ENCODE peak calls at places on chromosomes 13 and 19, in nine cellular contexts. One of them, this sample, is unnamed.
A peak's percentile ranks its signal among the peaks of the same experiment; 100 is the strongest.

GRCh38 chr19:8194528-8195275 is 14.5 kb upstream of the CERS4 start:
- DNase-seq in D721Med: no peak
- DNase-seq in heart right ventricle: no peak
- DNase-seq in activated naive CD8-positive, alpha-beta T cell treated with anti-CD3 and anti-CD28 coated beads for 36 hours: peak; percentile 39
- DNase-seq in endothelial cell: peak; percentile 31
- DNase-seq in T-cell: peak; percentile 49
- DNase-seq in activated T-cell treated with anti-CD3 and anti-CD28 coated beads, Interleukin-2, amount 50 U/mL, for 48 hours: peak; percentile 49
- DNase-seq in SJSA1: no peak
- DNase-seq in glutamatergic neuron: no peak
- DNase-seq in this sample: no peak

GRCh38 chr13:110234532-110234931 is 72.4 kb downstream of the COL4A1 start:
- DNase-seq in D721Med: no peak
- DNase-seq in heart right ventricle: no peak
- DNase-seq in activated naive CD8-positive, alpha-beta T cell treated with anti-CD3 and anti-CD28 coated beads for 36 hours: no peak
- DNase-seq in endothelial cell: no peak
- DNase-seq in T-cell: no peak
- DNase-seq in activated T-cell treated with anti-CD3 and anti-CD28 coated beads, Interleukin-2, amount 50 U/mL, for 48 hours: no peak
- DNase-seq in SJSA1: no peak
- DNase-seq in glutamatergic neuron: no peak
- DNase-seq in this sample: no peak

GRCh38 chr19:31742249-31742648 is 393.0 kb upstream of the TSHZ3 start:
- DNase-seq in D721Med: no peak
- DNase-seq in heart right ventricle: no peak
- DNase-seq in activated naive CD8-positive, alpha-beta T cell treated with anti-CD3 and anti-CD28 coated beads for 36 hours: no peak
- DNase-seq in endothelial cell: no peak
- DNase-seq in T-cell: no peak
- DNase-seq in activated T-cell treated with anti-CD3 and anti-CD28 coated beads, Interleukin-2, amount 50 U/mL, for 48 hours: no peak
- DNase-seq in SJSA1: no peak
- DNase-seq in glutamatergic neuron: no peak
- DNase-seq in this sample: no peak

GRCh38 chr19:6038634-6039405 is 60.9 kb upstream of the RANBP3 start:
- DNase-seq in D721Med: no peak
- DNase-seq in heart right ventricle: no peak
- DNase-seq in activated naive CD8-positive, alpha-beta T cell treated with anti-CD3 and anti-CD28 coated beads for 36 hours: peak; percentile 62
- DNase-seq in endothelial cell: no peak
- DNase-seq in T-cell: no peak
- DNase-seq in activated T-cell treated with anti-CD3 and anti-CD28 coated beads, Interleukin-2, amount 50 U/mL, for 48 hours: peak; percentile 46
- DNase-seq in SJSA1: no peak
- DNase-seq in glutamatergic neuron: no peak
- DNase-seq in this sample: no peak

GRCh38 chr19:32581704-32582164 is 744 bp downstream of the PDCD5 start:
- DNase-seq in D721Med: no peak
- DNase-seq in heart right ventricle: no peak
- DNase-seq in activated naive CD8-positive, alpha-beta T cell treated with anti-CD3 and anti-CD28 coated beads for 36 hours: peak; percentile 8
- DNase-seq in endothelial cell: no peak
- DNase-seq in T-cell: no peak
- DNase-seq in activated T-cell treated with anti-CD3 and anti-CD28 coated beads, Interleukin-2, amount 50 U/mL, for 48 hours: no peak
- DNase-seq in SJSA1: peak; percentile 47
- DNase-seq in glutamatergic neuron: peak; percentile 45
- DNase-seq in this sample: peak; percentile 15

GRCh38 chr13:84360843-84361242 is 478.6 kb upstream of the SLITRK1 start:
- DNase-seq in D721Med: no peak
- DNase-seq in heart right ventricle: no peak
- DNase-seq in activated naive CD8-positive, alpha-beta T cell treated with anti-CD3 and anti-CD28 coated beads for 36 hours: no peak
- DNase-seq in endothelial cell: no peak
- DNase-seq in T-cell: no peak
- DNase-seq in activated T-cell treated with anti-CD3 and anti-CD28 coated beads, Interleukin-2, amount 50 U/mL, for 48 hours: no peak
- DNase-seq in SJSA1: no peak
- DNase-seq in glutamatergic neuron: no peak
- DNase-seq in this sample: no peak

GRCh38 chr13:100987993-100988392 is 313.4 kb upstream of the TMTC4 start:
- DNase-seq in D721Med: no peak
- DNase-seq in heart right ventricle: no peak
- DNase-seq in activated naive CD8-positive, alpha-beta T cell treated with anti-CD3 and anti-CD28 coated beads for 36 hours: no peak
- DNase-seq in endothelial cell: peak; percentile 8
- DNase-seq in T-cell: no peak
- DNase-seq in activated T-cell treated with anti-CD3 and anti-CD28 coated beads, Interleukin-2, amount 50 U/mL, for 48 hours: no peak
- DNase-seq in SJSA1: no peak
- DNase-seq in glutamatergic neuron: no peak
- DNase-seq in this sample: no peak

GRCh38 chr19:15463865-15464371 is 426 bp downstream of the RASAL3 start:
- DNase-seq in D721Med: no peak
- DNase-seq in heart right ventricle: no peak
- DNase-seq in activated naive CD8-positive, alpha-beta T cell treated with anti-CD3 and anti-CD28 coated beads for 36 hours: peak; percentile 81
- DNase-seq in endothelial cell: no peak
- DNase-seq in T-cell: peak; percentile 79
- DNase-seq in activated T-cell treated with anti-CD3 and anti-CD28 coated beads, Interleukin-2, amount 50 U/mL, for 48 hours: peak; percentile 83
- DNase-seq in SJSA1: no peak
- DNase-seq in glutamatergic neuron: no peak
- DNase-seq in this sample: no peak

This sample was measured in RKO.